ENCODE peak calls at places on chromosomes 1 and 21, in six cellular contexts. C is breast epithelium, Q is suprapubic skin, Y is esophagus muscularis mucosa, I is prostate gland, K is K562. N is an unnamed sample.

GRCh38 chr1:110280126-110280525 is 59.1 kb upstream of the RBM15 start:
- DNase-seq in Q (no peak), I (no peak), C (no peak), K (no peak), Y (no peak), N (peak)

GRCh38 chr1:53285969-53286760 is 41.7 kb downstream of the LRP8 start:
- DNase-seq in K (no peak), Q (no peak), I (no peak), Y (no peak), C (no peak), N (no peak)

GRCh38 chr21:35324372-35325220 is 275.5 kb upstream of the RUNX1 start:
- DNase-seq in C (no peak), K (no peak), Y (peak), Q (no peak), I (peak), N (no peak)

GRCh38 chr1:42825058-42825851 is 8.1 kb upstream of the SVBP start:
- DNase-seq in Y (no peak), K (peak), C (no peak), I (no peak), Q (no peak), N (no peak)

GRCh38 chr1:43466403-43466802 is 12.7 kb upstream of the HYI start:
- DNase-seq in K (no peak), Y (no peak), I (no peak), Q (no peak), C (no peak), N (no peak)

GRCh38 chr1:39690225-39690624 is 1.0 kb downstream of the HPCAL4 start:
- DNase-seq in K (no peak), C (no peak), I (no peak), Q (no peak), Y (no peak), N (no peak)

GRCh38 chr21:39363607-39364555 is 15.0 kb upstream of the HMGN1 start:
- DNase-seq in Y (no peak), Q (no peak), K (peak), C (no peak), I (no peak), N (no peak)

GRCh38 chr1:107739651-107740050 is 225.3 kb downstream of the VAV3 start:
- DNase-seq in Y (no peak), Q (no peak), I (no peak), K (no peak), C (no peak), N (no peak)

GRCh38 chr1:240101737-240102136 is 10.1 kb downstream of the FMN2 start:
- DNase-seq in Q (no peak), Y (no peak), C (no peak), K (no peak), I (no peak), N (no peak)
- H3K27ac ChIP-seq in Q (no peak), Y (no peak), C (no peak), K (no peak), I (no peak), N (no peak)

GRCh38 chr1:94727846-94728715 is 92.1 kb upstream of the SLC44A3 start:
- DNase-seq in Y (peak), K (no peak), I (no peak), Q (no peak), C (no peak), N (no peak)
- TF ChIP-seq POLR2AphosphoS5 in Y (no peak), K (no peak), I (no peak), Q (no peak), C (no peak), N (no peak)

GRCh38 chr1:178746345-178746744 is 21.3 kb downstream of the RALGPS2 start:
- DNase-seq in K (no peak), I (no peak), Q (no peak), C (no peak), Y (no peak), N (no peak)
- TF ChIP-seq CTCF in K (no peak), I (no peak), Q (no peak), C (no peak), Y (no peak), N (no peak)

DNA sequence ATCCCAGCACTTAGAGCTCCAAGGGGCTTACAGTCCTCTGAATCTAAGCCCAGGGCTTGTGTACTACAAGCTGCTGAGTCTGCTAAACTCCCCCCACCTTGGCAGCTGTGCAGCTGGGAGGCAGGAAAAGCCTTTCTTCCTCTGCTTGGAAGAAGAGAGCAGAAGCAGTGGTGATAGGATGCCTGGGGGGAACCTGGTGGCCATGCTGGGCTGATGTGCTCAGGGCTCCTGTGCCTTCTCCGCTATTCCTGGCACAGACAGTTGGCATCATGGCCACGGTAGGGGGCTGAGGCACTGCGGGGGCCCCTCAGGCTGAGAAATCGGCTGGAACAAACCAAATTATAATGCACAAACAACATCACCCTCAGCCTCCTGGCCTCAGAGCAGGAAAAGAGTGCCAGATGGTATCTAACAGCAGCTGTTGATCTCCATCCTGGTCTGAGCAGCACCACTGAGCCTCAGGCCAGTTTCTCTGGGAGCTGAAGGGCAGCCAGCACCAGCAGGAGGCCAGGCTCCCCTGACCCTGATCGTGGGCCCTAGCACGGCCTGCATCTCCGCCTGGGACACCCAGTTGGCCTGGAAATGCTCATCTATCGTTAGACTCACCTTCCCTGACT is 35.8 kb downstream of the ECE1 start:
- DNase-seq in Y (no peak), Q (no peak), I (no peak), K (no peak), C (no peak), N (no peak)
- H3K27ac ChIP-seq in Y (peak), Q (peak), I (peak), K (no peak), C (peak), N (peak)

DNA sequence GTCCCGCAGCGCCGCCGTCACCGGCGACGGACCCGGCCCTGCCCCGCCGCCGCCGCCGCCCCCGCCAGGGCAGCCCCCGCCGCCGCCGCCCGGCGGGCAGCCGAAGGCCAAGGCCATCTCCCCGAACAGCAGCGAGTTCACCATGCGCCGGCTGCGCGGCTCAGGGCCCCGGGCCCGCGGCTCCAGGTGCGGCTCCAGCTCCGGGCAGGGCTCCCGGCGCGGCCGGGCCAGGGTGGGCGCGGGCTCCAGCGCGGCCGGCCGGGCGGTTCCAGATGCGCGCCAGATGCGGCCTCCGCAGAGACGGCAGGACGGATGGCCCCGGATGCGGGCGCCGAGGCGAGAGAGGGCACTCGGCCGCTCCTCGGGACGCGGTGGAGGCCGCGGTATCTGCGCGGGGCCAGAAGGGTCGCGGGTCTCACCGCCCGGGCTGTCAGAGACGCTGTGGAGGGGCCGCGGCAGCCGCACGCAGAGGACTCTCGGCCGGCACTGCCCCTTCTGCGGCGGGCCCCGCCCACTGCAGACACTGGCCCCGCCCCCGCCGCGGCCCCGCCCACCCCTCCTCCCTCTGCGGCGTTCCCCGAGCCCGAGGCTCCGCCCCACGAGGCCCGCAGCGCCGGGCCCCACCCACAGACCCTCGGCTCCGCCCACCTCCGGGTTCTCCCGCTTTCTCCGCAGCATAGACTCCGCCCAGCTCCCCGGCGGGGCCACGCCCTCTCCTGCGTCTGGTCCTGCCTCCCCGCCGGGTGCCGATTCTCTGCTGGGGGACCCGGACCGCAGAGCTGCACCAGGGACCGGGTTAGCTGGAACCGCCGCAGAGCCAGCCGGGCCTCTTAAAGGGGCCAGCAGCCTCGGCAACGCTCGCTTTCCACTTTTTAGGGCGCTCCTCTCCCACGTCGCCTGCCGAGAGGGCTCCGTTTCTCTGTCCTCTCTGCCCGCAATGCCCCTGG is at the start of gene IFFO2:
- DNase-seq in K (peak), Q (peak), Y (peak), C (peak), I (peak), N (no peak)
- TF ChIP-seq POLR2AphosphoS5 in K (no peak), Q (peak), Y (peak), C (peak), I (peak), N (peak)